ENCODE peak calls at places on chromosomes 5 and 9, in five cellular contexts. H is stimulated activated naive CD8-positive, alpha-beta T cell treated with anti-CD3 and anti-CD28 coated beads, Interleukin-15, Interleukin-2, amounts not matched to agents 100 U/mL and 50 U/mL, for 24 hours; B is H54; G is activated naive CD8-positive, alpha-beta T cell treated with anti-CD3 and anti-CD28 coated beads, Interleukin-2, amount 50 U/mL, for 24 hours; F is glomerular endothelial cell. K is an unnamed sample.
A peak's percentile ranks its signal among the peaks of the same experiment; 100 is the strongest.

GRCh38 chr5:7764452-7764851 is 86.5 kb downstream of the CFAP90 start:
- DNase-seq in H (no peak), B (no peak), G (no peak), F (no peak), K (no peak)

GRCh38 chr9:93009337-93010015 is 49.0 kb upstream of the SUSD3 start:
- DNase-seq in H (no peak), B (no peak), G (no peak), F (no peak), K (no peak)

GRCh38 chr9:68546596-68547390 is 6.1 kb upstream of the TMEM252 start:
- DNase-seq in H (no peak), B (no peak), G (no peak), F (no peak), K (no peak)

GRCh38 chr9:655875-656274 is 185.6 kb upstream of the DMRT1 start:
- DNase-seq in H (no peak), B (no peak), G (no peak), F (no peak), K (no peak)

GRCh38 chr5:98929982-98930355 is 1.2 kb upstream of the CHD1 start:
- DNase-seq in H (no peak), B (no peak), G (no peak), F (no peak), K (no peak)

GRCh38 chr5:16713386-16713928 is 96.7 kb upstream of the RETREG1 start:
- DNase-seq in H (no peak), B (no peak), G (no peak), F (no peak), K (no peak)

GRCh38 chr5:29811914-29812679 is 1381.4 kb upstream of the CDH6 start:
- DNase-seq in H (no peak), B (no peak), G (no peak), F (no peak), K (peak; percentile 7)

GRCh38 chr5:180646963-180647305 is 2.5 kb downstream of the FLT4 start:
- DNase-seq in H (no peak), B (no peak), G (no peak), F (no peak), K (no peak)

GRCh38 chr5:42993516-42994284 is 46.4 kb downstream of the ANXA2R start:
- DNase-seq in H (peak; percentile 52), B (no peak), G (peak; percentile 51), F (no peak), K (peak; percentile 41)